ENCODE peak calls at places on chromosome 11, in four cellular contexts. F is sigmoid colon, U is upper lobe of left lung, E is tibial nerve. D is an unnamed sample. For H3K36me3 and H3K4me1, the result is how much of the 10 kb centered on the place peaks cover.

GRCh38 chr11:76523147-76523546 is 78.3 kb downstream of the EMSY start:
- DNase-seq in U (no peak), E (no peak), F (no peak), D (no peak)

GRCh38 chr11:3808846-3809623 is 675 bp downstream of the PGAP2 start:
- DNase-seq in E (no peak), U (no peak), F (no peak), D (no peak)

GRCh38 chr11:534592-535518 is 521 bp downstream of the HRAS start:
- DNase-seq in E (no peak), U (peak), F (no peak), D (no peak)

GRCh38 chr11:82995754-82996398 is 75.8 kb downstream of the RAB30 start:
- DNase-seq in E (no peak), F (no peak), U (no peak), D (no peak)

GRCh38 chr11:108733479-108734116 is 68.7 kb downstream of the DDX10 start:
- DNase-seq in F (no peak), E (no peak), U (no peak), D (no peak)

GRCh38 chr11:26137651-26138050 is 194.3 kb upstream of the ANO3 start:
- DNase-seq in F (no peak), U (no peak), E (no peak), D (no peak)

GRCh38 chr11:33373636-33374035 is 116.5 kb downstream of the HIPK3 start:
- DNase-seq in E (no peak), F (no peak), U (no peak), D (no peak)

GRCh38 chr11:1836011-1836945 is 1.5 kb downstream of the SYT8 start:
- DNase-seq in E (no peak), U (peak), F (no peak), D (peak)

GRCh38 chr11:76250520-76251222 is 44.4 kb upstream of the WNT11 start:
- DNase-seq in E (no peak), F (no peak), U (no peak), D (no peak)

GRCh38 chr11:83156996-83157754 is at the start of gene PCF11:
- DNase-seq in E (no peak), F (no peak), U (peak), D (no peak)

GRCh38 chr11:124676386-124676785 is 2.7 kb downstream of the SPA17 start:
- DNase-seq in F (no peak), U (no peak), E (no peak), D (peak)

DNA sequence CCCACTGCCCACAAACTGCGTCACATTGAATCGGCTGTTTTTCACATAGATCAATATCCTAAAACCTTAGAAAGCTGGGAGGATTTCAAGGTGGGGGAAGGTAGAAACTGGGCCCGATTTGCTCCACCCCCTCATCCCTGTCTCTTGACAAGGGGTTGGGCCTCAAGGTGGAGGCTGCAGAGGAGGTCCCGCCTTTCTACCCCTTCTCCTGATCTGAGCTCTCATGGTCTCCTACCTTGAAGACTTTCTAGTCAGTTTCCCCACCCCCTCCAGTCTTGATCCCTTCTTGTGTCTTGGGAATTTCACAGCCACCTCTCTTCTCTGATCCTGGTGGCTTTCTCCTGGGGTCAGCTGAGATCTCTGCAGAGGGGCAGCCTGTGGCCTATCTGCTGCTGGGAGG is 4.5 kb upstream of the STARD10 start:
- DNase-seq in F (no peak), U (no peak), E (no peak), D (no peak)
- TF ChIP-seq POLR2A in F (no peak), U (no peak), E (no peak), D (no peak)

GRCh38 chr11:46743043-46743442 is 24.0 kb downstream of the F2 start:
- DNase-seq in F (no peak), U (no peak), E (no peak), D (no peak)
- H3K36me3 ChIP-seq in F (half or more), U (under half), E (under half), D (under half)

GRCh38 chr11:43579171-43579918 is 101.2 kb upstream of the HSD17B12 start:
- DNase-seq in U (peak), E (no peak), F (no peak), D (peak)
- H3K4me1 ChIP-seq in U (under half), E (under half), F (under half), D (under half)

DNA sequence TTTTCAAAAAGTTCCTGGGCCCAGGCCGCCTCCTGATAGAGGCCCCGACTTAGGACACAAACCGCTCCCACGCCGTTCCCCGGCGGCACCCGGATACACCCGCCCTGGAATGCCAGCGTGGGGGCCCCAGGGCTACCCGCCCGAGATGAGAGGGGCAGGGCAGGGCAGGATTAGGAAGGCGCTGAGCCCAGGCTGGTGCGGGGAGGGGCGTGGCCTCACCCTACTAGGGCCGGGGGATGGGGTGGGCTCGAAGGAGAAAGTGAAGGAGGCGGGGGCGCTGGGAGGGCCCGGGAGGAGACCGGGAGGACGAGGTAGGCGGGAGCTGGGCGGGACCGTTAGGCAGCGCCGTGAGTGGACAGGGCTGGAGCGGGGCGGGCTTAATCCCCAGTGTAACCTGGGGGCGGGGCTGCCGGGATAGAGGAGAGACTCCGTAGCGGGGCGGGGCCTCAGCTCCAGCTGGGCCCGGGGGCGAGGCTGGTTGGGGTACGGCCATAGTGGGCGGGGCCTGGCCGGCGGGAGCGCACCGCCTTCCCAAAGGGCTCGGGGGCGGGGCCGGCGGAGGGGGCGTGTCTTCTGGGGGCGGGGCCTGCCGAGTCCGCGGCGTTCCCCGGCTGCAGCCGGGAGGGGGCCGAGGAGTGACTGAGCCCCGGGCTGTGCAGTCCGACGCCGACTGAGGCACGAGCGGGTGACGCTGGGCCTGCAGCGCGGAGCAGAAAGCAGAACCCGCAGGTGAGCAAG is at the start of gene CD82:
- DNase-seq in U (peak), E (peak), F (peak), D (peak)
- TF ChIP-seq POLR2A in U (peak), E (peak), F (peak), D (peak)

GRCh38 chr11:43905788-43906187 is 25.2 kb downstream of the ALKBH3 start:
- DNase-seq in F (no peak), E (no peak), U (no peak), D (peak)
- H3K36me3 ChIP-seq in F (under half), E (under half), U (under half), D (half or more)

DNA sequence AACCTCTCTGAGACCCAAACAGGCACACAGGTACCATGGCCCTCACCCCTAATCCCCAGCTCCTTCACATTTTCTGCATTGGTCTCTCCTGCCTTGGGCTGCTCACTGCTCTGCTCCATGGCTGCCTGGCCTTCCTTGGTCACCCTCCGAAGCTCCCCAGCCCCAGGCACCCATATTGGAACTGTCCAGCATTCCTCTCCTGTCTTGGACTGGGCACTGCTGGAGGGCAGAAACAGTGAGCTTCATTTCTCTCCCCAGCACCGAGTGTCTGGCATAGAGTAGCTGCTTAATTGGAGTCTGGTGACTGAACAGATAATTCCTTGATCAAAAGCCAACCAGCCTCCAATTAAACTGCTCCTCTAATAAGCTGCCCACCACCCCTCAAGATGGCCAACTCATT is 13.2 kb downstream of the PLEKHA7 start:
- DNase-seq in F (no peak), U (no peak), E (no peak), D (no peak)
- H3K4me1 ChIP-seq in F (under half), U (under half), E (under half), D (under half)

DNA sequence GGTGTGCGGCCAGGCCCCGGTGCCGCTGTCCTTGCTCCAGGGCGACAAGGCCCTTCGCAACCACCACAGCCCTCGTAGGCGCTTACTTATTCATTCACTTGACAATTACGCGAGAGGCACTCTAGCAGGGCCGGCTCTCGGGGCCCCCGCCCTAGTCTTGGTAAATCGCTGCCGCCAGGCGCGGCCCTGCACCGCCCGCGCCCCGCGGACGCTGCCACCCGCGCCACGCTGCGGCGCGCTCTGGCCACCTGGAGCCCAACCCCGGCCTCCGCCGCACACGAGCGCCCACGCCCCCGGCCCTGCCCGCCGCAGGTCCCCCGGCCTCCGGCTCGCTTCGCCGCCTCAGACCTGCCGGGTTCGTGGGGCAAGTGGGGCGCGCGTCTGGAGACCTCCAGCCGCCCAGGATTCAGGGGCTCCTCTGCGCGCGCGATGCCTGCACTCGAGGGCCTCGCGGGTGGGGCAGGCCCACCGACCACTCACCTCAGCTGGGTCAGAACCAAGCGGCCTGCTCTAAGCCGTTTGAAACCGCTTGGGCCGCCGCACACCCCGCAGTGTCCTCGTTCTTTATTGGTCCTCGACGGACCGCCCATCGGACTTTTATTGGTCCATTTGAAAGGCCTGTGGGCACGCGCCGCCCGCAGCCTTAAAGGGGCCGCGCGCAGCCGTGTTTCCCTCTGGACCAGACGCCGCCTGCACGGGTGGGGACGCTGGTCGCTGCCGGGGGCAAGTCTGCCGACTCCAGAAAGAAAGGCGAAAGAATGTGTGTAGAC is at the start of gene CKAP5:
- DNase-seq in E (peak), U (peak), F (peak), D (peak)
- TF ChIP-seq POLR2A in E (peak), U (no peak), F (peak), D (peak)

GRCh38 chr11:122107566-122107965 is 8.4 kb downstream of the BLID start:
- DNase-seq in E (no peak), U (no peak), F (no peak), D (peak)

GRCh38 chr11:122108192-122108799 is 7.7 kb downstream of the BLID start:
- DNase-seq in F (no peak), E (no peak), U (no peak), D (no peak)

GRCh38 chr11:122105009-122105828 is 10.8 kb downstream of the BLID start:
- DNase-seq in E (no peak), U (no peak), F (no peak), D (no peak)

GRCh38 chr11:122108828-122109227 is 7.2 kb downstream of the BLID start:
- DNase-seq in F (no peak), U (no peak), E (no peak), D (no peak)

GRCh38 chr11:122107045-122107444 is 9.0 kb downstream of the BLID start:
- DNase-seq in F (no peak), E (no peak), U (no peak), D (no peak)
- H3K36me3 ChIP-seq in F (under half), E (under half), U (under half), D (under half)

GRCh38 chr11:73350908-73351636 is 25.1 kb upstream of the RELT start:
- DNase-seq in F (peak), E (peak), U (no peak), D (no peak)
- H3K4me1 ChIP-seq in F (under half), E (under half), U (under half), D (under half)

GRCh38 chr11:65437436-65438227 is 15.0 kb downstream of the NEAT1 start:
- DNase-seq in U (no peak), E (peak), F (peak), D (peak)

GRCh38 chr11:65434667-65435179 is 12.1 kb downstream of the NEAT1 start:
- DNase-seq in U (no peak), F (peak), E (no peak), D (no peak)

GRCh38 chr11:65435981-65436411 is 13.4 kb downstream of the NEAT1 start:
- DNase-seq in U (peak), F (peak), E (peak), D (peak)

GRCh38 chr11:65435330-65435931 is 12.8 kb downstream of the NEAT1 start:
- DNase-seq in F (peak), E (peak), U (no peak), D (peak)

GRCh38 chr11:65436412-65437032 is 13.9 kb downstream of the NEAT1 start:
- DNase-seq in U (no peak), E (peak), F (peak), D (no peak)
- TF ChIP-seq POLR2A in U (no peak), E (no peak), F (no peak), D (no peak)

D was measured in heart left ventricle.